ENCODE peak calls at places on chromosomes 4 and X, in four cellular contexts. D, G, H and C are unnamed samples.

GRCh38 chr4:8540072-8540471 is 40.1 kb upstream of the GPR78 start:
- DNase-seq in G (no peak), D (peak), H (no peak), C (no peak)

GRCh38 chr4:17511041-17511949 is 595 bp downstream of the QDPR start:
- DNase-seq in G (peak), D (peak), H (peak), C (no peak)

GRCh38 chr4:81604683-81605082 is 133.0 kb upstream of the RASGEF1B start:
- DNase-seq in D (no peak), H (no peak), G (no peak), C (no peak)

GRCh38 chrX:46770006-46770816 is 11.3 kb upstream of the SLC9A7 start:
- DNase-seq in H (no peak), D (no peak), G (no peak), C (no peak)

GRCh38 chrX:31223817-31224216 is 152.0 kb upstream of the FTHL17 start:
- DNase-seq in D (no peak), G (no peak), H (no peak), C (no peak)

GRCh38 chr4:2284934-2285664 is 23.2 kb upstream of the MXD4 start:
- DNase-seq in H (no peak), G (no peak), D (peak), C (no peak)

GRCh38 chr4:1277667-1278335 is 11.9 kb upstream of the MAEA start:
- DNase-seq in D (no peak), H (no peak), G (no peak), C (no peak)

GRCh38 chr4:138677212-138677611 is 338.4 kb upstream of the NOCT start:
- DNase-seq in H (no peak), D (no peak), G (no peak), C (no peak)

GRCh38 chr4:99447079-99447478 is 11.9 kb upstream of the ADH7 start:
- DNase-seq in D (no peak), H (no peak), G (no peak), C (no peak)

GRCh38 chr4:5863461-5864113 is 29.3 kb downstream of the CRMP1 start:
- DNase-seq in H (no peak), G (no peak), D (no peak), C (peak)

GRCh38 chr4:188162698-188163097 is 23.5 kb downstream of the TRIML1 start:
- DNase-seq in H (no peak), D (no peak), G (no peak), C (no peak)

GRCh38 chr4:6179362-6179761 is 21.0 kb downstream of the JAKMIP1 start:
- DNase-seq in H (no peak), D (no peak), G (no peak), C (no peak)

GRCh38 chrX:4690516-4690915 is 977.1 kb upstream of the PRKX start:
- DNase-seq in D (no peak), G (no peak), H (no peak), C (no peak)

GRCh38 chrX:46298821-46299220 is 246.4 kb downstream of the ZNF674 start:
- DNase-seq in G (no peak), H (no peak), D (no peak), C (no peak)

GRCh38 chr4:20297246-20297645 is 45.5 kb downstream of the SLIT2 start:
- DNase-seq in D (no peak), H (no peak), G (no peak), C (no peak)

GRCh38 chrX:55119712-55120111 is 30.9 kb downstream of the PAGE2 start:
- DNase-seq in G (no peak), D (no peak), H (no peak), C (no peak)

GRCh38 chrX:34381241-34381640 is 249.1 kb upstream of the FAM47A start:
- DNase-seq in G (no peak), D (no peak), H (no peak), C (no peak)

GRCh38 chr4:108359130-108359709 is 190.5 kb upstream of the LEF1 start:
- DNase-seq in D (no peak), G (no peak), H (no peak), C (no peak)

GRCh38 chr4:102311912-102312311 is 33.4 kb downstream of the SLC39A8 start:
- DNase-seq in D (no peak), H (no peak), G (no peak), C (no peak)

GRCh38 chr4:110412354-110412753 is 63.6 kb upstream of the ENPEP start:
- DNase-seq in H (no peak), D (no peak), G (no peak), C (no peak)

GRCh38 chr4:47642985-47643745 is 158.1 kb downstream of the ATP10D start:
- DNase-seq in H (no peak), D (no peak), G (no peak), C (no peak)

GRCh38 chrX:148535639-148536038 is 35.2 kb downstream of the AFF2 start:
- DNase-seq in H (no peak), D (no peak), G (no peak), C (no peak)

GRCh38 chr4:26496207-26496783 is 6.0 kb upstream of the CCKAR start:
- DNase-seq in G (no peak), H (no peak), D (no peak), C (no peak)

GRCh38 chr4:125104616-125105015 is 210.1 kb upstream of the FAT4 start:
- DNase-seq in H (no peak), G (no peak), D (no peak), C (no peak)

GRCh38 chr4:7472443-7473013 is 37.8 kb upstream of the PSAPL1 start:
- DNase-seq in G (no peak), H (no peak), D (no peak), C (no peak)

GRCh38 chrX:56726609-56727008 is 2.4 kb upstream of the NBDY start:
- DNase-seq in G (no peak), H (no peak), D (no peak), C (no peak)

GRCh38 chrX:100636321-100636991 is at the start of gene TSPAN6:
- DNase-seq in G (peak), H (peak), D (peak), C (peak)

GRCh38 chr4:88599714-88600113 is 7.4 kb downstream of the HERC3 start:
- DNase-seq in H (no peak), D (no peak), G (no peak), C (no peak)

GRCh38 chrX:52923781-52924241 is 26.7 kb downstream of the FAM156B start:
- DNase-seq in G (no peak), D (no peak), H (peak), C (no peak)